ENCODE peak calls at places on chromosomes 13 and 19, in four cellular contexts. One of them, this sample, is unnamed.

GRCh38 chr19:42081584-42082258 is 5.8 kb downstream of the ZNF574 start:
- DNase-seq in endothelial cell: no peak
- DNase-seq in naive B cell: no peak
- DNase-seq in ACHN: peak; percentile 41
- DNase-seq in this sample: no peak

GRCh38 chr13:77345150-77345780 is 18.4 kb upstream of the MYCBP2 start:
- DNase-seq in naive B cell: no peak
- DNase-seq in ACHN: no peak
- DNase-seq in endothelial cell: no peak
- DNase-seq in this sample: no peak

GRCh38 chr13:33204130-33204927 is 81.2 kb downstream of the STARD13 start:
- DNase-seq in naive B cell: no peak
- DNase-seq in endothelial cell: no peak
- DNase-seq in ACHN: no peak
- DNase-seq in this sample: no peak

GRCh38 chr13:41649659-41650058 is 192.3 kb downstream of the RGCC start:
- DNase-seq in ACHN: peak; percentile 2
- DNase-seq in endothelial cell: peak; percentile 30
- DNase-seq in naive B cell: no peak
- DNase-seq in this sample: no peak

GRCh38 chr13:46369506-46370268 is 17.4 kb downstream of the RUBCNL start:
- DNase-seq in endothelial cell: no peak
- DNase-seq in ACHN: no peak
- DNase-seq in naive B cell: peak; percentile 56
- DNase-seq in this sample: no peak

GRCh38 chr19:10919352-10920287 is 8.8 kb downstream of the YIPF2 start:
- DNase-seq in naive B cell: no peak
- DNase-seq in endothelial cell: no peak
- DNase-seq in ACHN: no peak
- DNase-seq in this sample: no peak

GRCh38 chr19:48641850-48642249 is 4.1 kb downstream of the CA11 start:
- DNase-seq in naive B cell: no peak
- DNase-seq in endothelial cell: no peak
- DNase-seq in ACHN: no peak
- DNase-seq in this sample: no peak

GRCh38 chr13:70812481-70812880 is 704.2 kb upstream of the KLHL1 start:
- DNase-seq in naive B cell: no peak
- DNase-seq in ACHN: no peak
- DNase-seq in endothelial cell: no peak
- DNase-seq in this sample: no peak

GRCh38 chr13:111530137-111530536 is 209.7 kb downstream of the TEX29 start:
- DNase-seq in naive B cell: no peak
- DNase-seq in ACHN: no peak
- DNase-seq in endothelial cell: no peak
- DNase-seq in this sample: no peak

GRCh38 chr13:51444922-51445321 is 7.9 kb downstream of the INTS6 start:
- DNase-seq in ACHN: peak; percentile 35
- DNase-seq in endothelial cell: no peak
- DNase-seq in naive B cell: no peak
- DNase-seq in this sample: no peak

GRCh38 chr19:38455031-38455430 is 21.5 kb downstream of the RYR1 start:
- DNase-seq in naive B cell: no peak
- DNase-seq in endothelial cell: peak; percentile 44
- DNase-seq in ACHN: peak; percentile 18
- DNase-seq in this sample: no peak

GRCh38 chr19:45428385-45429231 is 4.9 kb upstream of the ERCC1 start:
- DNase-seq in endothelial cell: peak; percentile 62
- DNase-seq in naive B cell: no peak
- DNase-seq in ACHN: peak; percentile 44
- DNase-seq in this sample: no peak

GRCh38 chr13:31920301-31920818 is 111.2 kb upstream of the FRY start:
- DNase-seq in naive B cell: no peak
- DNase-seq in endothelial cell: no peak
- DNase-seq in ACHN: no peak
- DNase-seq in this sample: no peak

GRCh38 chr19:52963229-52963760 is 614 bp upstream of the ZNF816 start:
- DNase-seq in ACHN: no peak
- DNase-seq in endothelial cell: peak; percentile 26
- DNase-seq in naive B cell: no peak
- DNase-seq in this sample: no peak

GRCh38 chr13:20686167-20686566 is 17.3 kb upstream of the IL17D start:
- DNase-seq in naive B cell: no peak
- DNase-seq in ACHN: no peak
- DNase-seq in endothelial cell: no peak
- DNase-seq in this sample: no peak

GRCh38 chr19:14114854-14115253 is 2.7 kb downstream of the PRKACA start:
- DNase-seq in naive B cell: peak; percentile 48
- DNase-seq in ACHN: peak; percentile 40
- DNase-seq in endothelial cell: peak; percentile 72
- DNase-seq in this sample: no peak

GRCh38 chr13:28534210-28534609 is 39.3 kb upstream of the FLT1 start:
- DNase-seq in ACHN: no peak
- DNase-seq in naive B cell: no peak
- DNase-seq in endothelial cell: no peak
- DNase-seq in this sample: no peak

GRCh38 chr19:51687791-51688664 is 5.1 kb upstream of the SPACA6 start:
- DNase-seq in ACHN: peak; percentile 64
- DNase-seq in endothelial cell: peak; percentile 46
- DNase-seq in naive B cell: no peak
- DNase-seq in this sample: peak; percentile 76

GRCh38 chr19:33248553-33248953 is 22.9 kb upstream of the SLC7A10 start:
- DNase-seq in naive B cell: no peak
- DNase-seq in ACHN: no peak
- DNase-seq in endothelial cell: no peak
- DNase-seq in this sample: no peak

This sample was measured in RCC 7860.